ENCODE peak calls at places on chromosomes 11 and 22, in ten cellular contexts. Z is bronchial epithelial cell, F is body of pancreas, I is astrocyte of the spinal cord, J is hepatocyte, Q is endodermal cell, C is AG09309, B is fibroblast of villous mesenchyme, H is lower leg skin, T is cardiac fibroblast. R is an unnamed sample.

GRCh38 chr11:68666854-68667253 is 17.5 kb upstream of the GAL start:
- DNase-seq in Z (no peak), F (no peak), I (no peak), J (peak), Q (no peak), C (no peak), B (no peak), H (no peak), T (no peak), R (no peak)

GRCh38 chr11:94201004-94201465 is 72.4 kb downstream of the PANX1 start:
- DNase-seq in Z (no peak), F (no peak), I (peak), J (peak), Q (no peak), C (no peak), B (peak), H (no peak), T (no peak), R (peak)

GRCh38 chr11:76554767-76555166 is 109.9 kb downstream of the EMSY start:
- DNase-seq in Z (no peak), F (no peak), I (no peak), J (no peak), Q (peak), C (no peak), B (no peak), H (no peak), T (no peak), R (no peak)

GRCh38 chr11:46504817-46505613 is 88.8 kb downstream of the AMBRA1 start:
- DNase-seq in Z (no peak), F (no peak), I (peak), J (no peak), Q (no peak), C (no peak), B (peak), H (no peak), T (no peak), R (peak)

GRCh38 chr11:100546714-100547113 is 140.4 kb upstream of the ARHGAP42 start:
- DNase-seq in Z (peak), F (no peak), I (peak), J (peak), Q (no peak), C (no peak), B (peak), H (no peak), T (peak), R (peak)

GRCh38 chr11:46142561-46142960 is 21.3 kb upstream of the PHF21A start:
- DNase-seq in Z (no peak), F (no peak), I (no peak), J (no peak), Q (no peak), C (no peak), B (no peak), H (peak), T (no peak), R (no peak)

GRCh38 chr11:127789887-127790286 is 789.3 kb upstream of the KIRREL3 start:
- DNase-seq in Z (no peak), F (no peak), I (no peak), J (peak), Q (peak), C (no peak), B (no peak), H (no peak), T (no peak), R (no peak)

GRCh38 chr11:99593197-99593596 is 572.4 kb downstream of the CNTN5 start:
- DNase-seq in Z (no peak), F (no peak), I (no peak), J (no peak), Q (no peak), C (no peak), B (no peak), H (no peak), T (no peak), R (no peak)

GRCh38 chr11:64202992-64203391 is 3.5 kb upstream of the FERMT3 start:
- DNase-seq in Z (no peak), F (no peak), I (no peak), J (no peak), Q (no peak), C (no peak), B (no peak), H (no peak), T (no peak), R (no peak)

GRCh38 chr11:96168623-96169022 is 174.4 kb downstream of the MAML2 start:
- DNase-seq in Z (peak), F (peak), I (peak), J (peak), Q (no peak), C (peak), B (peak), H (no peak), T (peak), R (peak)

GRCh38 chr22:21052715-21053459 is 7.1 kb downstream of the LRRC74B start:
- DNase-seq in Z (no peak), F (no peak), I (no peak), J (no peak), Q (no peak), C (no peak), B (no peak), H (no peak), T (no peak), R (no peak)

GRCh38 chr11:47857485-47858168 is 9.5 kb upstream of the NUP160 start:
- DNase-seq in Z (no peak), F (no peak), I (no peak), J (no peak), Q (no peak), C (no peak), B (no peak), H (no peak), T (no peak), R (no peak)

GRCh38 chr22:50146440-50147228 is 23.9 kb upstream of the PANX2 start:
- DNase-seq in Z (peak), F (peak), I (peak), J (peak), Q (no peak), C (peak), B (peak), H (peak), T (peak), R (peak)

GRCh38 chr11:100964400-100964799 is 165.2 kb downstream of the PGR start:
- DNase-seq in Z (no peak), F (no peak), I (peak), J (no peak), Q (no peak), C (no peak), B (peak), H (no peak), T (peak), R (peak)

GRCh38 chr11:66289548-66290331 is 797 bp upstream of the YIF1A start:
- DNase-seq in Z (no peak), F (peak), I (no peak), J (peak), Q (peak), C (peak), B (no peak), H (peak), T (no peak), R (no peak)

GRCh38 chr11:44840085-44840478 is 110.6 kb downstream of the TP53I11 start:
- DNase-seq in Z (no peak), F (no peak), I (no peak), J (no peak), Q (no peak), C (no peak), B (no peak), H (no peak), T (no peak), R (no peak)

GRCh38 chr11:111225871-111226270 is 19.7 kb upstream of the POU2AF2 start:
- DNase-seq in Z (no peak), F (no peak), I (no peak), J (no peak), Q (no peak), C (no peak), B (no peak), H (no peak), T (no peak), R (no peak)

GRCh38 chr11:61010466-61011238 is 39.2 kb downstream of the CD6 start:
- DNase-seq in Z (no peak), F (no peak), I (no peak), J (no peak), Q (no peak), C (no peak), B (no peak), H (no peak), T (no peak), R (no peak)

GRCh38 chr11:79025622-79026021 is 415.2 kb downstream of the TENM4 start:
- DNase-seq in Z (no peak), F (no peak), I (no peak), J (no peak), Q (peak), C (no peak), B (no peak), H (no peak), T (peak), R (no peak)

GRCh38 chr22:36946436-36947158 is 33.2 kb downstream of the CSF2RB start:
- DNase-seq in Z (no peak), F (no peak), I (no peak), J (no peak), Q (no peak), C (no peak), B (peak), H (no peak), T (peak), R (no peak)

GRCh38 chr22:50722716-50723428 is 15.1 kb upstream of the ACR start:
- DNase-seq in Z (no peak), F (no peak), I (no peak), J (no peak), Q (no peak), C (no peak), B (no peak), H (no peak), T (no peak), R (no peak)

GRCh38 chr11:12674936-12675696 is 895 bp downstream of the TEAD1 start:
- DNase-seq in Z (no peak), F (peak), I (peak), J (peak), Q (peak), C (no peak), B (no peak), H (peak), T (peak), R (no peak)

GRCh38 chr11:38937709-38938108 is 2339.7 kb upstream of the RAG2 start:
- DNase-seq in Z (no peak), F (no peak), I (no peak), J (no peak), Q (no peak), C (no peak), B (no peak), H (no peak), T (no peak), R (no peak)

GRCh38 chr11:66443602-66444001 is 5.0 kb upstream of the MRPL11 start:
- DNase-seq in Z (peak), F (no peak), I (peak), J (no peak), Q (no peak), C (peak), B (peak), H (no peak), T (peak), R (peak)

DNA sequence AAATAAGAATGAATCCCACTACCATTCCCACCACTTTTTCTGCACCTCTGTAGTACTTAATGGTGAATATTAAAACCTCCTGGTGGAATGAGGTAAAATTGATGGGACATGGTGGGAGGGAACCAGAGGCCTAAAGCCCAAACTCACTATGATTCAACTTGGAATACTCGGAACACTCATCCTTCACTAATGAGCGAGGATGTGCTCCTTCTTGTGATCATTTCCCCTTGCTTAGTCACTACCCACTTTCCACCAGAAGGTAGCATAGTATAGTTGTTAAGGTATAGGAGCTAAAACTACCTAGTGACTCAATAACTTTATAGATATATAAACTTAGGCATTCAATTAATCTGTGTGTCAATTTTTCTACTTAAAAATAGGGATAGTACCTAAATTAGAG is 728.9 kb downstream of the OPCML start:
- DNase-seq in Z (peak), F (no peak), I (no peak), J (no peak), Q (no peak), C (no peak), B (no peak), H (no peak), T (no peak), R (no peak)
- TF ChIP-seq CTCF in Z (no peak), F (no peak), I (no peak), J (no peak), Q (peak), C (no peak), B (no peak), H (no peak), T (no peak), R (no peak)

GRCh38 chr11:706439-706956 is 467 bp downstream of the EPS8L2 start:
- DNase-seq in Z (peak), F (peak), I (peak), J (peak), Q (peak), C (no peak), B (peak), H (no peak), T (peak), R (peak)
- H3K4me3 ChIP-seq in Z (peak), F (peak), I (peak), J (peak), Q (peak), C (peak), B (peak), H (peak), T (peak), R (peak)

DNA sequence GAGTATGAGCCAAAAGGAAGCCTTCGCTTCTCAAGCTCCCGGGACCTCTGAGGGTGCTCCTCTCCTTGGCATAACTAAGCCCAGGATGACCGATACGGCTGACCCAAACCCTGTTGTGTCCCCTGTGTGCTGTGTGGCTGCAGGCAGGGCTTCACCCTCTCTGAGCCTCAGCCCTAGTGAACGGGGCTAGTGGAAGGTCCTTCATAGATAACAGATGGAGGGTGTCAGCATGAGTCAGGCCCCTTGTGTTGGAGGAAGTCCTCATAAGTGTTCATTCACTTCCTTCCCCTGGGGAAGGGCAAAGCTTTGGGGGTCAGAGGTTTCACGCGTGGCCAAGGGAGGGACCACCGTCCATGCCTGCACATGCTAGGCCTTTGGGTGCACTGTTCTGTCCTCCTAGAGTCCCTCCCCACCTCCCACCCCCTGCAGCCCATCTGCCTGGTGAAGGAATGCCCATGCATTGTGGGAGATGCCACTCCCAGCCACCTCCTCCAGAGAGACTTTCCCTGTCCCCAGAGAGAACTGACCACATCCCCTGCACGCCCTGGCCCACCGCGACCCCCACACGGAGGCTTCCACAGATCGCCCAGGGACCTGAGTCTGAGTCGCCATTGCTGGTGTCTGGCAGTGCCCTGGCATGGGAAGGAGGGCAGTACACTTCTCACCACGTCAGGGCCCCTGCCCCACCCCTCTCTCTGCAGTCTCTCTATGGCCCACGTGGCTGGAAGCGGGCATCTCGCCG is 21.3 kb downstream of the SHISAL1 start:
- DNase-seq in Z (no peak), F (no peak), I (no peak), J (no peak), Q (no peak), C (no peak), B (peak), H (no peak), T (no peak), R (peak)
- TF ChIP-seq CTCF in Z (no peak), F (no peak), I (no peak), J (no peak), Q (no peak), C (no peak), B (no peak), H (no peak), T (no peak), R (no peak)

GRCh38 chr22:42075277-42075676 is 1.2 kb downstream of the PHETA2 start:
- DNase-seq in Z (no peak), F (no peak), I (no peak), J (no peak), Q (no peak), C (no peak), B (no peak), H (peak), T (no peak), R (no peak)
- H3K4me3 ChIP-seq in Z (no peak), F (no peak), I (peak), J (no peak), Q (no peak), C (peak), B (peak), H (no peak), T (peak), R (peak)

DNA sequence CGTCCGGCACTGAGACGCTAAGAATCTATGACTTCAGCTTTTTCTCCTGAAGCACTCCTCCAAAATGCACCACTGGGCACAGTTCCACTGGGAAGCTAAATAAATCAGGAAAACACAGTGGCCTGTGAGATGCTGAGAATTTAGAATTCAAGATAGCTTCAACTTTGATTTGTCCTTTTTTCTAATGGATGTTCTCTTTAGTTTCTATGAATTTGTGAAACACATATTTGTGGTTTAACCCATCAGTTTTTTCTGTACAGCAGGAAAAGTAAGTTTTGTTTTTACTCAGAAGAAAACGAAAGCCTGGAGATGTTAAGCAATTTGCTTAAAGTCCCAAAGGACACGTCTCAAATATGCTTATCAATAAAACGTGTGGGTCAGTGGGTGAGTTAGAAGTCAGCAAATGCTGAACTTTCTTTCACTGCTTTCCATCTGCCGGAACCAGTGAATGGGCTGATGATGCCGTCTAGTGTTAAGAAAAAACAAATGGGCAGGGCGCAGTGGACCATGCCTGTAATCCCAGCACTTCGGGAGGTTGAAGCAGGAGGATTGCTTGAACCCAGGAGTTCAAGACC is 40.7 kb upstream of the CLMP start:
- DNase-seq in Z (no peak), F (no peak), I (peak), J (no peak), Q (no peak), C (peak), B (peak), H (peak), T (peak), R (peak)
- TF ChIP-seq CTCF in Z (no peak), F (no peak), I (no peak), J (no peak), Q (no peak), C (peak), B (peak), H (no peak), T (peak), R (peak)

R was measured in fibroblast of mammary gland.